ENCODE peak calls at places on chromosomes 6 and 20, in six cellular contexts. J, E, U, B, X and C are unnamed samples.

GRCh38 chr6:90472716-90473115 is 114.2 kb downstream of the MAP3K7 start:
- DNase-seq in J (no peak), E (no peak), U (no peak), B (no peak), X (no peak), C (no peak)

GRCh38 chr6:147135211-147135672 is 69.0 kb upstream of the STXBP5 start:
- DNase-seq in J (no peak), E (peak; percentile 81), U (peak; percentile 91), B (no peak), X (peak; percentile 14), C (no peak)

GRCh38 chr6:35497571-35498406 is 910 bp upstream of the TEAD3 start:
- DNase-seq in J (peak; percentile 65), E (peak; percentile 78), U (peak; percentile 68), B (peak; percentile 82), X (peak; percentile 60), C (no peak)

GRCh38 chr6:87237804-87238203 is 82.4 kb downstream of the ZNF292 start:
- DNase-seq in J (no peak), E (no peak), U (no peak), B (no peak), X (no peak), C (peak; percentile 3)

GRCh38 chr6:14228571-14228970 is 111.0 kb downstream of the CD83 start:
- DNase-seq in J (no peak), E (no peak), U (no peak), B (no peak), X (no peak), C (peak; percentile 5)

GRCh38 chr20:14498809-14499208 is 161.4 kb upstream of the FLRT3 start:
- DNase-seq in J (no peak), E (no peak), U (no peak), B (no peak), X (no peak), C (no peak)

GRCh38 chr6:72665599-72665998 is 43.7 kb downstream of the KCNQ5 start:
- DNase-seq in J (no peak), E (no peak), U (no peak), B (no peak), X (no peak), C (no peak)

GRCh38 chr6:39899540-39900295 is 34.5 kb downstream of the MOCS1 start:
- DNase-seq in J (no peak), E (no peak), U (no peak), B (no peak), X (no peak), C (no peak)

GRCh38 chr20:62646851-62647520 is 4.7 kb downstream of the SLCO4A1 start:
- DNase-seq in J (no peak), E (no peak), U (no peak), B (no peak), X (no peak), C (no peak)

GRCh38 chr6:33622456-33623431 is 1.6 kb downstream of the ITPR3 start:
- DNase-seq in J (no peak), E (no peak), U (no peak), B (no peak), X (no peak), C (no peak)

DNA sequence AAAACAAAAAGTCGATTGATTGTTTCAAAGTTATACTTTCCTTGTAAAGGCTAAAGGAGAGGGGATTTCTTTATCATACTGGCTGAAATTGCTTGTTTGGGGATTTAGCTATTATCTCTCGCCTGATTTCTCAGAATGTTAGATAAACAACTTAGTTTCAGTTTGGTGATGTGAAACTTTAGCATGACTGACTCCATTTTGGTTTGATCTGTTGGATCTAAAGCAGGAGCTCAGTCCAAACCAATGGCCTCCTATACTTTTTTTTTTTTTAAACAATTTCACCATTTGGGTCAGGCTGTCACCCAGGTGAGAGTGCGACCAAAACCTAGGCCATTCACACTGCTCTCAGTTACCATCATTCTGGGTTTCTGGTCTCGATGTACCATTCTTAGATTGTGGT is 45.4 kb upstream of the SLC16A10 start:
- DNase-seq in J (no peak), E (no peak), U (no peak), B (no peak), X (no peak), C (no peak)
- H3K4me3 ChIP-seq in J (no peak overlapping the region), E (no peak overlapping the region), U (no peak overlapping the region), B (no peak overlapping the region), X (no peak overlapping the region), C (no peak overlapping the region)

GRCh38 chr6:148700047-148700712 is 46.6 kb upstream of the UST start:
- DNase-seq in J (no peak), E (no peak), U (no peak), B (no peak), X (no peak), C (no peak)
- TF ChIP-seq CTCF in J (no peak), E (no peak), U (no peak), B (no peak), X (no peak), C (no peak)

DNA sequence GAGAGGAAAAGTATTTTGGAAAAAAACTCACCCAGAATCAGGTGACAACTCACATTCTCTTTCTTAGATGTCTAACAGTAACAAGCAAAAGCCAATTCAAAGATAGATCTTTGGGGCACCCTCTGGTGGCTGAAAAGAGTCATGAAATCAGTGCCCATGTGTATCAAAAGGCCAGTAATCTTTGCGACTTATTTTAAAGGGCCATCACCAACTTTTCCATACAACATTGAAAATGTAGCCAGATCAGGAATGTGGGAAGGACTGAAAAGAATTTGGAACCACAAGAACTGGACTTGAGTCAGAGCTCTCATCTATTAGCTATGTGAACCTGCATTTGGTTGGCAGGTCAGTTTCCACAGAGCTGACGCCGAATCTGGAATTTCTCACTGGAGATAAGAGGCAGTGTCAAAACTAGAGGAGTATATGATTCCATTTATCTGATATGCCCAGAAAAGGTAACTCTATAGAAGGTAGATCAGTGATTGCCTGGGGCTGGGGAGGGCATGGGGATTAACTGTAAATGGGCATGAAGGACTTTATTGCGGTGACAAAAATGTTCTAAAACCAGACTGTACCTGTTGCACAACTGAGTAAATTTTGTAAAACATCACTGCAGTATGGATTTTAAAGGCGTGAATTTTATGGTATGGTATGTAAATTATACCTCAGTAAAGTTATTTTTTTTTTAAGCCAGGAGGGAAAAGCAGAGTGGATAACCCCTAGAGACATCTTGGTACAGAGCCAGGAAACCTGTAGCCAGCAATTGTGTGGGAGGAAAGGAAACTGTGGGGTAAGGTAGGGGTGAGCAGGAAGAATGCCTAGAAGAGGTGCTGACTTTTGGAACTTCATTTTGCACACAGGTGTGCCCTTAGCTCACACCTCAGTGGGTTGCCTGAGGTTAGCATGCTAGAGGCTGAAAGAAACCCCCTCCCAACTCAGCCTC is 117.1 kb upstream of the ASF1A start:
- DNase-seq in J (peak; percentile 71), E (no peak), U (peak; percentile 34), B (peak; percentile 32), X (peak; percentile 85), C (peak; percentile 75)
- H3K4me3 ChIP-seq in J (no peak overlapping the region), E (no peak overlapping the region), U (no peak overlapping the region), B (no peak overlapping the region), X (no peak overlapping the region), C (no peak overlapping the region)

GRCh38 chr6:130034815-130035146 is 16.4 kb downstream of the L3MBTL3 start:
- DNase-seq in J (no peak), E (no peak), U (no peak), B (no peak), X (no peak), C (no peak)

GRCh38 chr6:130041594-130041993 is 23.2 kb downstream of the L3MBTL3 start:
- DNase-seq in J (no peak), E (no peak), U (no peak), B (no peak), X (no peak), C (no peak)

GRCh38 chr6:130035211-130035610 is 16.8 kb downstream of the L3MBTL3 start:
- DNase-seq in J (no peak), E (no peak), U (no peak), B (no peak), X (no peak), C (no peak)

GRCh38 chr6:130033999-130034814 is 15.8 kb downstream of the L3MBTL3 start:
- DNase-seq in J (no peak), E (no peak), U (peak; percentile 34), B (peak; percentile 41), X (peak; percentile 63), C (no peak)

DNA sequence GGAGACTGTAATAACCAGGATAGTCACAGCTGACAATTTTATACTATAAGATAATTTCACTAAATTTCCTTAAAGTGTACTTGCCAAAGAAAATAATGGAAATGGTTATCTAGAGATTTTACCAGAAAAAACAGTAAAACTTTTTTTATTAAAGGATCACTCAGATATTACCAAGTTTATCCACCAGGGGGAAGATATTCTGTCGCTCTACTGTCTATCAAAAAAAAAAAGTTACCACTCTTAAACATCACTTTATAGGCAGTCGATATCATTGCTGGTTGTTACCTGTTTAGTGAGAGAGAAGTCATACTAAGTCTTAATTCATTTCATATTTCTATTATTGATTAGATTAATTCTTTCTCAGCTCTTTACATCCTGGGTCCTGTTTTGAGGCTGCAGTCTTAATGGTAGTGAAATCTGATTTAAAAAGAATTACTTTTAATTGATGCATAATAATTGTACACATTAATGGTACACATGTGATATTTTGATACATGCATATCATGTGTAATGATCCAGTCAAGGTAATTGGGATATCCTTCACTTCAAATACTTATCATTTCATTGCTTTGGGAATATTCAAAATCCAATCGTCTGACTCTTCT is 18.9 kb downstream of the L3MBTL3 start:
- DNase-seq in J (no peak), E (no peak), U (no peak), B (no peak), X (no peak), C (no peak)
- TF ChIP-seq CTCF in J (peak; percentile 85), E (peak; percentile 66), U (peak; percentile 51), B (no peak), X (peak; percentile 37), C (peak; percentile 16)

DNA sequence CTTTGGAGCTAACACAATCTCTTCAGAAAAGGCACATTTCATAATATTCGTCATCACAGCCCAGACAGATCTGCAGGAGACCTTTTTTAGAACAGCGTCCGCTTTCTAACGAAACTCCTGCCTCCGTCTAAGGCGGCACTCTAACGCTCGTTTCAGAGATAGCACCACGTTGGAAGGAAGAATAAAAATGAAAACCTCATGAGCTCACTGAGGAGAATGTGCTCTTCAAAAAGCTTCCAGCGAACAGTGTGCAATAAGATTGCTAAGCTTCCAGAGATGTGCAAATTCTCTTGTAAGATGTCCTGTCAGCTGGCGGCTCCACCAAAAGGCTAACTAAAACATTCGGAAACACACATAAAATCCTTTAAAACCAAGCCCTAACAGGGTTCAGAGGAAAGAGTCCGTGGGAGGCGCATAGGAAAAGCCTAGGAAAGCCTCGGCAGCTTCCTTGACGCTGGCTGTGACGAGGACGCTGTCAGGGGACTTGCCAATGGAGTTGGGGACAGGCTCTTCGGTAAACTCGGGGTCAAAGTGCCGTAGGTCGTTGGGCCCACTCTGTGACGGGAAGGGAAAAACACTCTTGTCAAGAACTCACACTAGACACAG is 117.6 kb upstream of the SLC2A12 start:
- DNase-seq in J (peak; percentile 47), E (no peak), U (no peak), B (no peak), X (no peak), C (no peak)
- H3K4me3 ChIP-seq in J (no peak overlapping the region), E (no peak overlapping the region), U (peak overlapping the region; percentile 94), B (peak overlapping the region; percentile 19), X (peak overlapping the region; percentile 78), C (peak overlapping the region; percentile 98)

GRCh38 chr6:77926198-77926752 is 273.4 kb downstream of the MEI4 start:
- DNase-seq in J (no peak), E (no peak), U (no peak), B (no peak), X (peak; percentile 5), C (no peak)
- TF ChIP-seq CTCF in J (no peak), E (peak; percentile 21), U (no peak), B (no peak), X (peak; percentile 34), C (no peak)

DNA sequence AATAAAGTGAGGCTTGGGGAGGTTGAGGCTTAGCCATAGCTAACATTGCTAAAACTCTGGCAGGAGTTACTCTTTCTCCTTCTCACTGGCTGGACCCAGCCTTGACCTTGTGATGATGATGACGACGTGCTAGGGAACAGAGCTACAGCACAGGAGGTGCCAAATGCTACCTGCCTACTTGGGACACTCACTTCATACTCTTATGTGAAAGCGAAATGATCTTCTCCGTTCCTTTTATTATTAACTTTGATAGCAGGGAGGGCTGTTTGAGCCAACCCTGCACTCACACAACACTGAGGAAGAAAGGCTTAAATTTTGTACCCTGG is 1.2 kb upstream of the ELMO2 start:
- DNase-seq in J (no peak), E (no peak), U (no peak), B (no peak), X (no peak), C (no peak)
- H3K4me3 ChIP-seq in J (no peak overlapping the region), E (no peak overlapping the region), U (no peak overlapping the region), B (no peak overlapping the region), X (no peak overlapping the region), C (no peak overlapping the region)